ENCODE peak calls at places on chromosomes 5 and 9, in eight cellular contexts. U is tibial artery, T is mammary epithelial cell, P is colonic mucosa, F is lower lobe of right lung, R is AG04450, W is PC-9, I is PC-3. Q is an unnamed sample.
A peak's percentile ranks its signal among the peaks of the same experiment; 100 is the strongest.

GRCh38 chr9:73680831-73681230 is 529.2 kb downstream of the ANXA1 start:
- DNase-seq in R (no peak), I (no peak), W (no peak), U (no peak), F (no peak), P (no peak), T (no peak), Q (no peak)

GRCh38 chr5:89396262-89396975 is 513.4 kb upstream of the MEF2C start:
- DNase-seq in F (no peak), R (no peak), P (no peak), I (no peak), U (no peak), W (no peak), T (no peak), Q (no peak)

GRCh38 chr5:38916802-38917201 is 71.0 kb downstream of the OSMR start:
- DNase-seq in F (no peak), R (no peak), I (no peak), P (no peak), U (no peak), T (no peak), W (no peak), Q (no peak)

GRCh38 chr5:169181785-169182184 is 119.2 kb downstream of the SLIT3 start:
- DNase-seq in W (no peak), R (no peak), T (peak; percentile 52), P (no peak), U (no peak), F (no peak), I (peak; percentile 38), Q (no peak)

GRCh38 chr5:140213370-140213983 is 38.5 kb downstream of the CYSTM1 start:
- DNase-seq in F (no peak), W (no peak), R (no peak), T (no peak), P (no peak), U (no peak), I (no peak), Q (no peak)

GRCh38 chr5:153516503-153516902 is 26.0 kb downstream of the GRIA1 start:
- DNase-seq in P (no peak), W (no peak), T (no peak), R (no peak), U (no peak), I (no peak), F (no peak), Q (no peak)

GRCh38 chr9:112654282-112654681 is 63.6 kb downstream of the INIP start:
- DNase-seq in F (no peak), W (no peak), T (no peak), I (no peak), P (no peak), U (no peak), R (no peak), Q (no peak)

GRCh38 chr9:133581553-133582343 is 27.4 kb downstream of the FAM163B start:
- DNase-seq in R (no peak), P (no peak), I (no peak), F (no peak), T (peak; percentile 15), U (no peak), W (no peak), Q (no peak)

GRCh38 chr9:125750656-125751035 is 3.5 kb downstream of the PBX3 start:
- DNase-seq in I (no peak), P (no peak), R (no peak), U (no peak), F (no peak), T (peak; percentile 10), W (no peak), Q (no peak)

GRCh38 chr5:98810206-98810605 is 36.7 kb downstream of the RGMB start:
- DNase-seq in W (no peak), R (no peak), F (no peak), T (no peak), U (no peak), I (no peak), P (no peak), Q (no peak)

GRCh38 chr5:126527158-126527557 is 67.9 kb downstream of the ALDH7A1 start:
- DNase-seq in I (no peak), P (no peak), F (no peak), T (no peak), U (no peak), W (no peak), R (no peak), Q (no peak)

GRCh38 chr9:12748016-12748415 is 26.8 kb upstream of the LURAP1L start:
- DNase-seq in R (no peak), W (no peak), T (peak; percentile 92), I (peak; percentile 45), F (no peak), P (no peak), U (no peak), Q (no peak)

GRCh38 chr5:111171-111570 is 19.2 kb downstream of the PLEKHG4B start:
- DNase-seq in W (no peak), T (no peak), P (no peak), R (no peak), I (no peak), F (no peak), U (no peak), Q (no peak)

GRCh38 chr5:176741566-176742211 is 68.7 kb upstream of the UNC5A start:
- DNase-seq in I (no peak), W (no peak), U (no peak), R (no peak), F (no peak), P (peak; percentile 8), T (no peak), Q (no peak)

GRCh38 chr9:93094294-93095204 is 1.5 kb upstream of the CARD19 start:
- DNase-seq in P (peak; percentile 67), W (no peak), T (no peak), I (no peak), R (no peak), F (peak; percentile 74), U (peak; percentile 77), Q (no peak)

GRCh38 chr9:93256878-93257807 is 73.2 kb downstream of the WNK2 start:
- DNase-seq in W (no peak), F (peak; percentile 38), R (no peak), I (peak; percentile 3), T (no peak), P (peak; percentile 15), U (peak; percentile 9), Q (no peak)

GRCh38 chr5:171308453-171309275 is at the start of gene TLX3:
- DNase-seq in P (no peak), U (no peak), T (peak; percentile 24), W (no peak), F (no peak), I (no peak), R (no peak), Q (no peak)

GRCh38 chr9:87290241-87290700 is 207.4 kb upstream of the DAPK1 start:
- DNase-seq in P (no peak), F (no peak), T (peak; percentile 24), I (no peak), W (no peak), U (no peak), R (no peak), Q (no peak)

GRCh38 chr5:157659886-157660660 is 7.8 kb upstream of the SOX30 start:
- DNase-seq in F (no peak), P (no peak), T (no peak), I (no peak), W (no peak), U (no peak), R (no peak), Q (no peak)

GRCh38 chr5:3346111-3346820 is 249.4 kb upstream of the IRX1 start:
- DNase-seq in P (peak; percentile 5), I (no peak), U (no peak), W (no peak), R (no peak), T (no peak), F (no peak), Q (no peak)

GRCh38 chr5:75510836-75511434 is 494 bp downstream of the CERT1 start:
- DNase-seq in T (no peak), P (peak; percentile 63), W (peak; percentile 16), R (no peak), F (peak; percentile 80), I (peak; percentile 5), U (peak; percentile 45), Q (no peak)

GRCh38 chr5:76528547-76529334 is 94.5 kb downstream of the F2RL2 start:
- DNase-seq in P (no peak), I (no peak), U (no peak), F (no peak), R (no peak), T (no peak), W (no peak), Q (no peak)

GRCh38 chr9:108290839-108291585 is 564.8 kb downstream of the ACTL7B start:
- DNase-seq in T (no peak), U (no peak), R (no peak), P (no peak), I (no peak), W (no peak), F (no peak), Q (no peak)

GRCh38 chr5:100900142-100900795 is 2.8 kb downstream of the ST8SIA4 start:
- DNase-seq in U (peak; percentile 37), P (peak; percentile 27), I (peak; percentile 53), T (peak; percentile 25), R (no peak), W (peak; percentile 13), F (peak; percentile 61), Q (no peak)
- H3K27me3 ChIP-seq in U (no peaks in the 10 kb centered on the region), P (no peaks in the 10 kb centered on the region), I (peaks cover 19% of the 10 kb centered on the region), T (peaks cover 25% of the 10 kb centered on the region), R (peaks cover 14% of the 10 kb centered on the region), W (peaks cover 12% of the 10 kb centered on the region), F (no peaks in the 10 kb centered on the region), Q (peaks cover 3% of the 10 kb centered on the region)

DNA sequence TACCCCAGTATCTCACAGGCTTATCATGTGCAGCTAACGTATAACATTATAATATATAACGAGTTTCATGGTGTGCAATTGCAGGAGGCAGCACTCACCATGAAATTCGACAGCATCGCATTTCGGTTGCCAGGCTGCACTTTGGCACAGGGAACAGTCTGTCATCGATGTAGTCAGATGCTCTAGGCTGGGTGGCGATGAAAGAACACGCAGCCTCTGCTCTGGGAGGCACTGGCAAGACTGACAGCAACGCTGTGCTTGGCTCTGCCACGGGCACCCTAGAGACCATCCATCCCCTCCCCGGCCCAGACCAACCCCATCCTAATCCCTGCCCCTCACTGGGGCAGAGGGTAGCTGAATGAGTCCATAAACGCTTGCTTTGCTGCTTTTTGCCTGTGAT is 290.8 kb downstream of the MED10 start:
- DNase-seq in I (no peak), F (no peak), U (no peak), W (no peak), P (no peak), T (no peak), R (no peak), Q (no peak)
- H3K4me3 ChIP-seq in I (no peak overlapping the region), F (no peak overlapping the region), U (no peak overlapping the region), W (no peak overlapping the region), P (no peak overlapping the region), T (no peak overlapping the region), R (no peak overlapping the region), Q (no peak overlapping the region)

GRCh38 chr5:6317133-6317532 is 61.2 kb downstream of the MED10 start:
- DNase-seq in I (no peak), U (no peak), P (no peak), R (no peak), W (no peak), T (no peak), F (no peak), Q (no peak)
- TF ChIP-seq CTCF in I (no peak), U (no peak), P (no peak), R (no peak), W (no peak), T (no peak), F (no peak), Q (no peak)

DNA sequence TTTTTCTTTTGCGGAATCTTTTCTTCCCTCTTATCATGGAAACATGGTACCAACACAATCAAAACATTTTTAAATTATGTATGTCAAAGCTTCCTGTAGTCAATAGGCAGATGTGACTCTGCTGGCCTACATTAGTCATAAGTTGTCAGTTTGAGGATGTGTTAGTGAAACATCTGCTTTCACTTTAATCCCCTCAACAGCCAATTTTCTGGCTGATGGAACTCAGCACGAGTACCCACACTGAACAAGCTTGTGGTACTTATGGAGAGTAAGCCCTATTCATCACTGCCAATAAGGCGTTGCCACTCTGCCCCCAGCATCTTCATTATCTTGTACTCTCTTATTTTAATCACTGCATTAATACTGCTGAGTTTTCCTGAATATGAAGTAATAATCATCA is 1034.4 kb downstream of the CDH9 start:
- DNase-seq in F (no peak), R (no peak), T (no peak), I (no peak), W (no peak), U (no peak), P (no peak), Q (no peak)
- H3K27me3 ChIP-seq in F (no peaks in the 10 kb centered on the region), R (no peaks in the 10 kb centered on the region), T (no peaks in the 10 kb centered on the region), I (no peaks in the 10 kb centered on the region), W (no peaks in the 10 kb centered on the region), U (no peaks in the 10 kb centered on the region), P (no peaks in the 10 kb centered on the region), Q (no peaks in the 10 kb centered on the region)